ENCODE peak calls at places on chromosomes 6 and 20, in five cellular contexts. Q is stomach, P is dorsolateral prefrontal cortex, O is cardiac fibroblast, N is AG09319. Z is an unnamed sample.

GRCh38 chr20:63538204-63539091 is 1.3 kb upstream of the PTK6 start:
- DNase-seq in Q (peak; percentile 96), P (no peak), O (no peak), N (no peak), Z (peak; percentile 97)

GRCh38 chr6:109469591-109470189 is 13.3 kb downstream of the ZBTB24 start:
- DNase-seq in Q (no peak), P (no peak), O (no peak), N (no peak), Z (no peak)

GRCh38 chr6:84766118-84766683 is 1.8 kb upstream of the TBX18 start:
- DNase-seq in Q (no peak), P (no peak), O (peak; percentile 80), N (no peak), Z (no peak)

GRCh38 chr6:341914-342831 is 49.4 kb upstream of the IRF4 start:
- DNase-seq in Q (no peak), P (no peak), O (no peak), N (no peak), Z (no peak)

GRCh38 chr6:131182991-131183425 is 47.7 kb downstream of the AKAP7 start:
- DNase-seq in Q (no peak), P (no peak), O (peak; percentile 65), N (no peak), Z (peak; percentile 16)

GRCh38 chr6:2980465-2980855 is 9.1 kb upstream of the SERPINB6 start:
- DNase-seq in Q (no peak), P (no peak), O (no peak), N (no peak), Z (no peak)

GRCh38 chr6:161228911-161229591 is 44.8 kb downstream of the AGPAT4 start:
- DNase-seq in Q (no peak), P (no peak), O (peak; percentile 78), N (no peak), Z (no peak)

GRCh38 chr6:110329729-110330436 is 28.3 kb downstream of the METTL24 start:
- DNase-seq in Q (no peak), P (no peak), O (peak; percentile 14), N (no peak), Z (peak; percentile 9)

GRCh38 chr20:924639-925038 is 8.5 kb upstream of the ANGPT4 start:
- DNase-seq in Q (no peak), P (no peak), O (no peak), N (no peak), Z (no peak)

GRCh38 chr6:2186516-2186915 is 58.9 kb downstream of the GMDS start:
- DNase-seq in Q (no peak), P (no peak), O (no peak), N (no peak), Z (no peak)

GRCh38 chr20:16531485-16531884 is 41.8 kb downstream of the KIF16B start:
- DNase-seq in Q (no peak), P (no peak), O (no peak), N (no peak), Z (no peak)

GRCh38 chr20:51696304-51697118 is 71.7 kb downstream of the ATP9A start:
- DNase-seq in Q (no peak), P (no peak), O (peak; percentile 49), N (no peak), Z (no peak)

GRCh38 chr6:70900061-70900460 is 56.8 kb downstream of the B3GAT2 start:
- DNase-seq in Q (no peak), P (no peak), O (no peak), N (no peak), Z (no peak)

GRCh38 chr6:70903665-70904452 is 53.0 kb downstream of the B3GAT2 start:
- DNase-seq in Q (no peak), P (no peak), O (no peak), N (no peak), Z (no peak)

GRCh38 chr6:70905676-70906075 is 51.2 kb downstream of the B3GAT2 start:
- DNase-seq in Q (no peak), P (no peak), O (no peak), N (no peak), Z (no peak)

DNA sequence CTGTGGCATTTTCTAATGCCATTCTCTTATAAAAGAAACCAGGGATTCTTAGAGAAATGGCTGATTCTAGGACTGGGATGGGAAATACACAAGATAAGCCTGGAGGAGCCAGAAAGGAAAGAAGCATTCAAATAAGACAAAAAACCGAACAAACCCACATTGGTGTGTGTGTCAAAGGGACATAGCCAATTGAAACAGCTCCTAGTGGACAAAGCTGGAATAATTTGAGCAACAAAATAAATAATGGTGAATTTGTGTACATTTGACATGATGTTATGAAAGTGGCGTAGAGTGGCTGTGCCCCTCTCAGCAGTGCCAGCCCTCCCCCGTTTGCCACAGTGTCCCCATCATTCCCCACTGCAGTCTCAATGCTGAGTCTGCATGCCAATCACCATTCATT is 55.5 kb downstream of the B3GAT2 start:
- DNase-seq in Q (no peak), P (no peak), O (no peak), N (no peak), Z (no peak)
- TF ChIP-seq CTCF in Q (no peak), P (peak; percentile 13), O (peak; percentile 33), N (no peak), Z (peak; percentile 35)

GRCh38 chr6:75568965-75569364 is 32.7 kb upstream of the SENP6 start:
- DNase-seq in Q (no peak), P (no peak), O (no peak), N (no peak), Z (no peak)

GRCh38 chr6:75568100-75568499 is 33.6 kb upstream of the SENP6 start:
- DNase-seq in Q (no peak), P (no peak), O (no peak), N (no peak), Z (no peak)

GRCh38 chr6:75557068-75557467 is 44.6 kb upstream of the SENP6 start:
- DNase-seq in Q (no peak), P (no peak), O (no peak), N (no peak), Z (no peak)

GRCh38 chr6:75566137-75566767 is 35.4 kb upstream of the SENP6 start:
- DNase-seq in Q (no peak), P (no peak), O (no peak), N (no peak), Z (no peak)

GRCh38 chr6:75563032-75563431 is 38.6 kb upstream of the SENP6 start:
- DNase-seq in Q (no peak), P (no peak), O (peak; percentile 54), N (no peak), Z (peak; percentile 32)
- TF ChIP-seq CTCF in Q (no peak), P (no peak), O (peak; percentile 52), N (peak; percentile 37), Z (peak; percentile 38)

GRCh38 chr20:46023148-46023484 is 5.9 kb upstream of the SLC12A5 start:
- DNase-seq in Q (no peak), P (no peak), O (no peak), N (no peak), Z (no peak)
- TF ChIP-seq CTCF in Q (no peak), P (no peak), O (no peak), N (no peak), Z (no peak)

DNA sequence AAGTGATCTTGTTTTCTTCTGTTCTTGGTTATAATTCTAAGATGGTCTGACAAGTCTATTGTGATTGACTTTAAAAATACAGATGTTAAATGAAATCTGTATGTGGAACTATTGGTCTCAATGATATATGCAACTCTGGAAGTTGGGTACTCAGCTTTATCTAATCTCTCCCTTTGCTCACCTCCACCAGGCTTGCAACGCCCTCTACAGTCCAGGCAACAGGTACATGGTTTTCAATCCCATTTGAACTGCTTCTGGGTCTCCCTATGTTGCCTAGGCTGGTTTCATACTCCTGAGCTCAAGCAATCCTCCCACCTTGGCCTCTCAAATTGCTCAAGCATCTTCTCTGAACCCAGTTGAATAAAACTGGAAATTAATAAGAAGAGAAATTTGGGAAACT is 25.6 kb upstream of the HLA-DQB1 start:
- DNase-seq in Q (peak; percentile 43), P (no peak), O (no peak), N (no peak), Z (peak; percentile 81)
- TF ChIP-seq CTCF in Q (peak; percentile 20), P (no peak), O (peak; percentile 16), N (no peak), Z (peak; percentile 83)

DNA sequence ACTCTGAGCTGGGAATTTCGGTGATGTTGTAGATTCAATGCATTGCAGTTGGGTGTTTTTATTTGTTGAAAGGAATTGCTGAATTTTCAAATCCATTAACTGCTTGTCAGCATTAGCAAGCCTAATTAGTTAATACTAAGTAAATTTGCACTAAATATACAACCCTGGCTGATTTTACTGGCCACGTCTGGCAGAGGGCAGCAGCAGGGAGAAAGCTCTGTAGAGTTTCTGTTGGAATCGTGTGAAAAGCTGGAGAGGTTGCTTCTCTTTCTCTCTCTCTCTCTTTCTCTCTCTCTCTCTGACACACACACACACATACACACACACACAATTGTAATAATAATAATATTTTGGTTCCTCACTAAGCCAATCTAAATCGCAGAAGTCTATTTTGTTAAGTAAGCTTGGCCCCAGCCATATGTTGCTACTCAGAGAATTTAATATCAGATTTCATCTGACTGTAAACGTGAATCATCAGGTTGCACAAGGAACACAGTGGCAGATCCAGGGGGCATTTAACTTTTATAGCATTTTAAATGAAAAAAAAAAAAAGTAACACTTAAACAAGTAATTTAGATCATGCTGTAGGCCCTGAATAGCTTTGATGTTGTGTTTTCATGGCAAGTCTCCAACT is 289.5 kb downstream of the ESR1 start:
- DNase-seq in Q (no peak), P (no peak), O (peak; percentile 84), N (peak; percentile 82), Z (no peak)
- TF ChIP-seq CTCF in Q (no peak), P (no peak), O (peak; percentile 16), N (peak; percentile 32), Z (no peak)